ENCODE peak calls at places on chromosomes 3 and 15, in four cellular contexts. O, K, J and B are unnamed samples.
A peak's percentile ranks its signal among the peaks of the same experiment; 100 is the strongest.

GRCh38 chr3:111617406-111617805 is 22.3 kb upstream of the ZBED2 start:
- DNase-seq in K (no peak), O (no peak), J (no peak), B (no peak)

GRCh38 chr3:195690951-195691350 is 29.8 kb upstream of the MUC20 start:
- DNase-seq in K (no peak), O (peak; percentile 68), J (no peak), B (no peak)

GRCh38 chr3:182636646-182637045 is 156.7 kb upstream of the ATP11B start:
- DNase-seq in K (no peak), O (no peak), J (no peak), B (no peak)

GRCh38 chr3:27423463-27423862 is 54.3 kb upstream of the NEK10 start:
- DNase-seq in K (no peak), O (no peak), J (no peak), B (no peak)

GRCh38 chr3:40096561-40097506 is 212.7 kb upstream of the EIF1B start:
- DNase-seq in K (no peak), J (no peak), O (peak; percentile 74), B (no peak)

GRCh38 chr15:67528536-67528935 is 7.6 kb downstream of the C15orf61 start:
- DNase-seq in K (no peak), O (no peak), J (no peak), B (no peak)

GRCh38 chr3:46887980-46888494 is 10.5 kb downstream of the PTH1R start:
- DNase-seq in K (no peak), J (no peak), O (no peak), B (no peak)

GRCh38 chr15:38885001-38885400 is 320.4 kb upstream of the RASGRP1 start:
- DNase-seq in O (no peak), J (no peak), K (no peak), B (no peak)

GRCh38 chr15:89670985-89671560 is 8.1 kb downstream of the PLIN1 start:
- DNase-seq in O (peak; percentile 50), J (no peak), K (no peak), B (no peak)

GRCh38 chr3:169769287-169770181 is at the start of gene ACTRT3:
- DNase-seq in K (no peak), J (peak; percentile 82), O (peak; percentile 89), B (peak; percentile 49)

GRCh38 chr15:60001642-60002527 is 2.2 kb upstream of the FOXB1 start:
- DNase-seq in K (no peak), O (no peak), J (peak; percentile 20), B (no peak)

GRCh38 chr3:23068016-23068728 is 135.0 kb upstream of the UBE2E2 start:
- DNase-seq in K (no peak), O (no peak), J (no peak), B (no peak)

GRCh38 chr3:194185225-194185624 is 49.3 kb downstream of the HES1 start:
- DNase-seq in J (no peak), O (no peak), K (no peak), B (no peak)

GRCh38 chr3:53199834-53200233 is 38.8 kb downstream of the PRKCD start:
- DNase-seq in J (no peak), K (no peak), O (no peak), B (no peak)

GRCh38 chr15:34119291-34119690 is 17.4 kb downstream of the PGBD4 start:
- DNase-seq in J (peak; percentile 99), O (no peak), K (no peak), B (no peak)

GRCh38 chr3:194686816-194687637 is 1.3 kb downstream of the FAM43A start:
- DNase-seq in O (peak; percentile 85), K (no peak), J (peak; percentile 81), B (peak; percentile 31)

GRCh38 chr3:167749728-167750127 is 14.2 kb downstream of the SERPINI1 start:
- DNase-seq in O (no peak), K (no peak), J (no peak), B (no peak)

GRCh38 chr3:191003742-191004141 is 141.2 kb upstream of the GMNC start:
- DNase-seq in K (no peak), J (no peak), O (no peak), B (no peak)

GRCh38 chr3:134291300-134292254 is 40.9 kb upstream of the RYK start:
- DNase-seq in K (no peak), J (no peak), O (peak; percentile 84), B (no peak)

GRCh38 chr3:136380530-136380929 is 130.4 kb downstream of the PCCB start:
- DNase-seq in O (no peak), K (no peak), J (no peak), B (no peak)